ENCODE peak calls at places on chromosomes 6 and 20, in seven cellular contexts. N is cardiac fibroblast, T is bronchial epithelial cell, W is fibroblast of lung, U is neural progenitor cell, I is IMR-90, S is testis. H is an unnamed sample.

GRCh38 chr20:62133864-62134263 is 9.3 kb downstream of the PSMA7 start:
- DNase-seq in N (no peak), T (no peak), W (no peak), U (no peak), I (no peak), S (no peak), H (no peak)

GRCh38 chr6:42316981-42317380 is 99.3 kb upstream of the MRPS10 start:
- DNase-seq in N (no peak), T (no peak), W (peak; percentile 71), U (no peak), I (no peak), S (no peak), H (no peak)

GRCh38 chr6:84466521-84466920 is 239.1 kb upstream of the CEP162 start:
- DNase-seq in N (peak; percentile 75), T (peak; percentile 89), W (peak; percentile 88), U (no peak), I (peak; percentile 7), S (no peak), H (peak; percentile 6)

GRCh38 chr6:81859884-81860283 is 107.4 kb upstream of the TENT5A start:
- DNase-seq in N (peak; percentile 50), T (no peak), W (peak; percentile 47), U (no peak), I (no peak), S (no peak), H (no peak)

GRCh38 chr6:13435477-13435876 is 51.9 kb downstream of the GFOD1 start:
- DNase-seq in N (no peak), T (no peak), W (no peak), U (no peak), I (no peak), S (no peak), H (no peak)

GRCh38 chr20:23877524-23877923 is 2.0 kb downstream of the CST5 start:
- DNase-seq in N (no peak), T (no peak), W (no peak), U (no peak), I (no peak), S (no peak), H (no peak)

GRCh38 chr6:80469977-80470376 is 363.5 kb downstream of the BCKDHB start:
- DNase-seq in N (no peak), T (no peak), W (no peak), U (no peak), I (no peak), S (no peak), H (no peak)

GRCh38 chr6:146542881-146543210 is 787 bp upstream of the RAB32 start:
- DNase-seq in N (peak; percentile 54), T (no peak), W (no peak), U (no peak), I (peak; percentile 9), S (no peak), H (no peak)

GRCh38 chr6:29529956-29530355 is 29.6 kb downstream of the UBD start:
- DNase-seq in N (no peak), T (no peak), W (no peak), U (no peak), I (no peak), S (no peak), H (no peak)

GRCh38 chr6:47288245-47289090 is 21.2 kb downstream of the TNFRSF21 start:
- DNase-seq in N (no peak), T (no peak), W (no peak), U (no peak), I (no peak), S (no peak), H (no peak)

GRCh38 chr6:158661156-158661555 is 11.3 kb downstream of the SYTL3 start:
- DNase-seq in N (no peak), T (no peak), W (no peak), U (no peak), I (no peak), S (no peak), H (no peak)

GRCh38 chr6:149306967-149307366 is 10.5 kb upstream of the TAB2 start:
- DNase-seq in N (peak; percentile 82), T (no peak), W (peak; percentile 43), U (no peak), I (peak; percentile 32), S (no peak), H (no peak)

GRCh38 chr20:15297059-15297875 is 959.9 kb upstream of the FLRT3 start:
- DNase-seq in N (no peak), T (peak; percentile 83), W (no peak), U (no peak), I (no peak), S (peak; percentile 22), H (peak; percentile 83)

GRCh38 chr6:36920546-36920945 is 34.0 kb upstream of the PI16 start:
- DNase-seq in N (peak; percentile 48), T (no peak), W (no peak), U (no peak), I (peak; percentile 54), S (no peak), H (no peak)

GRCh38 chr6:107418118-107418517 is 41.2 kb downstream of the PDSS2 start:
- DNase-seq in N (peak; percentile 51), T (peak; percentile 6), W (no peak), U (peak; percentile 20), I (peak; percentile 10), S (no peak), H (no peak)

GRCh38 chr6:80767808-80768207 is 661.3 kb downstream of the BCKDHB start:
- DNase-seq in N (peak; percentile 88), T (peak; percentile 65), W (peak; percentile 92), U (no peak), I (peak; percentile 88), S (peak; percentile 14), H (no peak)

GRCh38 chr20:51331466-51331865 is 211.1 kb downstream of the NFATC2 start:
- DNase-seq in N (peak; percentile 41), T (no peak), W (peak; percentile 98), U (no peak), I (peak; percentile 46), S (no peak), H (no peak)

DNA sequence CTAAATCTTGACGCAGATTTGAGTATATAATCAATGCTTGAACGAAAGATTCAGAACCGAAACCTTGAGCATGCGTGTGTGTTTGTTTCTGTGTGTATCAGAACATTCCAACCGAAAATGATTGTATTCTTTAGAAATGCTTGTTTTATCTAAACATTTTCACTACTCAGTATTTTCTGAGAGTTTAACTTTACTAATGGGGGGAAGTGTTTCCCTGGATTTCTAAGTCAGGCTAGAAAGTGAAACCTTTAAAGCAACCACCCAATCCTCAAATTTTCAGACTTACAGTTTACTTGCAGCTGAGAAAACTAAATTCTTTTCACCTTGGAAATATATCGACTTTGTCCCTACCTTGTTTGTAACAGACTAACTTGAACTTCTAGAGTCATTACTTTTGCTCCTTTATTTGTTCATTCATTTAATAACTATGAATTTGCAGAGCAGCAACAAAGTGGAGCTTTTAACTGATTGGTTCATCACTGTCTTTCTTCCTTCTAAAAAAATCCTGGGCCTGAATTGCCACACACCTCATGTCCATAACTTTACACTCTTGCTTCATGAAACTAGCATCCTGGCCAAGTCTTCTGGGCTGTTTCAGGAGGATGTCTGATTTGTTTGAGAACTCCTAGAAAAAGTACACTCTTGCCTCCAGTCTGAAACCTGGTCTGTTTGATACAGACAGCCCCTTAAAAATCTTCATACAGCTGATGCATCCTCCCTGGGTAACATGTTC is 77.8 kb upstream of the XRN2 start:
- DNase-seq in N (peak; percentile 12), T (no peak), W (no peak), U (no peak), I (peak; percentile 44), S (no peak), H (no peak)
- H3K4me3 ChIP-seq in N (no peak overlapping the region), T (no peak overlapping the region), W (peak overlapping the region; percentile 53), U (no peak overlapping the region), I (peak overlapping the region; percentile 34), S (no peak overlapping the region), H (no peak overlapping the region)

GRCh38 chr6:133106934-133107333 is 134.2 kb upstream of the EYA4 start:
- DNase-seq in N (no peak), T (no peak), W (no peak), U (no peak), I (no peak), S (no peak), H (no peak)

GRCh38 chr6:133108377-133108776 is 132.8 kb upstream of the EYA4 start:
- DNase-seq in N (no peak), T (no peak), W (no peak), U (no peak), I (no peak), S (no peak), H (no peak)
- TF ChIP-seq CTCF in N (no peak), T (no peak), W (no peak), U (no peak), I (no peak), S (no peak), H (no peak)

GRCh38 chr6:152386131-152386530 is 251.0 kb downstream of the SYNE1 start:
- DNase-seq in N (no peak), T (peak; percentile 51), W (peak; percentile 23), U (no peak), I (no peak), S (no peak), H (no peak)

GRCh38 chr6:152380993-152381898 is 255.9 kb downstream of the SYNE1 start:
- DNase-seq in N (peak; percentile 98), T (peak; percentile 78), W (peak; percentile 98), U (peak; percentile 54), I (peak; percentile 97), S (peak; percentile 65), H (no peak)

GRCh38 chr6:152375200-152375599 is 262.0 kb downstream of the SYNE1 start:
- DNase-seq in N (no peak), T (no peak), W (no peak), U (no peak), I (no peak), S (no peak), H (no peak)

GRCh38 chr6:152378154-152378553 is 259.0 kb downstream of the SYNE1 start:
- DNase-seq in N (peak; percentile 77), T (peak; percentile 34), W (peak; percentile 63), U (peak; percentile 68), I (peak; percentile 46), S (no peak), H (no peak)

DNA sequence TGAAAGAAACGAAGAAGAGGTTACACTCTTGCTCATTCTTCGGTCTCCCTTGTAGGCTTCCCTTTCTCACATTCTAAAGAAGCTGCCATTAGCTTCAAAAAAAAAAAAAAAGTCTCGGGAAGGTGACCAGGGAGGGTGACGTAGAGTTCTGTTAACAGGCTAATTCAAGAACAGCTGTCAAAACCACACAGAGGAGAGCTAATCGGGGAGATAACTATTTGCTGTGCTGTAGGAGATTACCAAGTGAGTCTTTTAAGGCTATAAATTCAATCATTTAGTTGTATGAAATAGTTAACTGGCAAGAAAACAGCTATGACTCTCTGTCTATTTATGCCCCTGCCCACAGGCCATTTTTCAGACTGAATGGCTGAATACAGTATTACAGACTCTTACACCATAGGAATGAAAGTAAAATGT is 256.8 kb downstream of the SYNE1 start:
- DNase-seq in N (peak; percentile 85), T (peak; percentile 71), W (peak; percentile 97), U (no peak), I (peak; percentile 74), S (no peak), H (no peak)
- H3K4me3 ChIP-seq in N (peak overlapping the region; percentile 47), T (peak overlapping the region; percentile 39), W (peak overlapping the region; percentile 80), U (no peak overlapping the region), I (peak overlapping the region; percentile 37), S (peak overlapping the region; percentile 51), H (no peak overlapping the region)

DNA sequence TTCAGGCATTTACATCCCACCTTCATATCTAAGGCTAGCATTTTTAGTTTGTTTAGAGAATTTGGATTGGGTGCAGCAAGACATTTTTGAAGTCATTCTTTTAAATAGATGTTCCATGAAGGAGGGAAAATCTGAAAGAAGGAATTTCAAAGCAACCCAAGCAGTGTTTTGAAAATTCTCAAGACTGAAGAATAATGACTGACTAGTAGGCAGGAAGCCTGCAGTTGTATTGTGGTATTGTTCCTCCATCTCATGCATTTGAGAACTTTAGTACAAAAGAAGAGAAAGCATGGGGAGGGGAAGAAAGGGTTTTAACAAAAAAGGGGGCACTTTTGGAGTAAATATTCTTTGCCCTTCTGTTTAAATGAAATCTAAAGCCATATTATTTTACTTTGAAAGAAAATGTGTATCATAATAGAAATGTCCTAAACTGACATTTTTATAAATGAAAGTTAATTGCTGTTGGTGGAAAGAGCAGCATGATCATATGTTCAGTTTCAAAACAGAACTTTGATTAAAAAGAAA is 6.6 kb downstream of the NCOA3 start:
- DNase-seq in N (no peak), T (no peak), W (no peak), U (peak; percentile 46), I (no peak), S (no peak), H (no peak)
- TF ChIP-seq CTCF in N (peak; percentile 4), T (no peak), W (no peak), U (no peak), I (no peak), S (no peak), H (no peak)

H was measured in LNCaP clone FGC.